ENCODE peak calls at places on chromosomes 1 and 21, in five cellular contexts. One of them, this sample, is unnamed.

GRCh38 chr1:58585591-58586151 is 8.6 kb upstream of the TACSTD2 start:
- DNase-seq in activated CD4-positive, alpha-beta T cell treated with anti-CD3 and anti-CD28 coated beads, Interleukin-2, amount 10 ng/mL, durations not matched to agents 7 days and 5 days: no peak
- DNase-seq in glomerular endothelial cell: no peak
- DNase-seq in NCI-H1436: no peak
- DNase-seq in heart left ventricle: no peak
- DNase-seq in this sample: no peak

GRCh38 chr1:70509996-70510876 is 99.2 kb downstream of the CTH start:
- DNase-seq in activated CD4-positive, alpha-beta T cell treated with anti-CD3 and anti-CD28 coated beads, Interleukin-2, amount 10 ng/mL, durations not matched to agents 7 days and 5 days: no peak
- DNase-seq in glomerular endothelial cell: peak; percentile 58
- DNase-seq in NCI-H1436: peak; percentile 69
- DNase-seq in heart left ventricle: no peak
- DNase-seq in this sample: peak; percentile 94

GRCh38 chr1:58896211-58897183 is 112.7 kb upstream of the JUN start:
- DNase-seq in activated CD4-positive, alpha-beta T cell treated with anti-CD3 and anti-CD28 coated beads, Interleukin-2, amount 10 ng/mL, durations not matched to agents 7 days and 5 days: no peak
- DNase-seq in glomerular endothelial cell: no peak
- DNase-seq in NCI-H1436: no peak
- DNase-seq in heart left ventricle: peak; percentile 84
- DNase-seq in this sample: no peak

GRCh38 chr1:176754663-176755062 is 291.7 kb downstream of the PAPPA2 start:
- DNase-seq in activated CD4-positive, alpha-beta T cell treated with anti-CD3 and anti-CD28 coated beads, Interleukin-2, amount 10 ng/mL, durations not matched to agents 7 days and 5 days: no peak
- DNase-seq in glomerular endothelial cell: no peak
- DNase-seq in NCI-H1436: no peak
- DNase-seq in heart left ventricle: no peak
- DNase-seq in this sample: no peak

GRCh38 chr1:4101434-4102150 is 201.5 kb upstream of the C1orf174 start:
- DNase-seq in activated CD4-positive, alpha-beta T cell treated with anti-CD3 and anti-CD28 coated beads, Interleukin-2, amount 10 ng/mL, durations not matched to agents 7 days and 5 days: no peak
- DNase-seq in glomerular endothelial cell: no peak
- DNase-seq in NCI-H1436: no peak
- DNase-seq in heart left ventricle: no peak
- DNase-seq in this sample: no peak

GRCh38 chr21:41632748-41633475 is 125.0 kb upstream of the TMPRSS2 start:
- DNase-seq in activated CD4-positive, alpha-beta T cell treated with anti-CD3 and anti-CD28 coated beads, Interleukin-2, amount 10 ng/mL, durations not matched to agents 7 days and 5 days: no peak
- DNase-seq in glomerular endothelial cell: no peak
- DNase-seq in NCI-H1436: no peak
- DNase-seq in heart left ventricle: no peak
- DNase-seq in this sample: no peak

GRCh38 chr21:36699546-36700294 is 805 bp downstream of the SIM2 start:
- DNase-seq in activated CD4-positive, alpha-beta T cell treated with anti-CD3 and anti-CD28 coated beads, Interleukin-2, amount 10 ng/mL, durations not matched to agents 7 days and 5 days: no peak
- DNase-seq in glomerular endothelial cell: no peak
- DNase-seq in NCI-H1436: no peak
- DNase-seq in heart left ventricle: no peak
- DNase-seq in this sample: no peak

GRCh38 chr1:28927442-28928305 is 13.3 kb downstream of the EPB41 start:
- DNase-seq in activated CD4-positive, alpha-beta T cell treated with anti-CD3 and anti-CD28 coated beads, Interleukin-2, amount 10 ng/mL, durations not matched to agents 7 days and 5 days: no peak
- DNase-seq in glomerular endothelial cell: no peak
- DNase-seq in NCI-H1436: no peak
- DNase-seq in heart left ventricle: no peak
- DNase-seq in this sample: no peak

GRCh38 chr1:175188936-175189335 is 3.6 kb downstream of the KIAA0040 start:
- DNase-seq in activated CD4-positive, alpha-beta T cell treated with anti-CD3 and anti-CD28 coated beads, Interleukin-2, amount 10 ng/mL, durations not matched to agents 7 days and 5 days: peak; percentile 68
- DNase-seq in glomerular endothelial cell: no peak
- DNase-seq in NCI-H1436: no peak
- DNase-seq in heart left ventricle: no peak
- DNase-seq in this sample: no peak

GRCh38 chr1:117654485-117655219 is 48.8 kb downstream of the TENT5C start:
- DNase-seq in activated CD4-positive, alpha-beta T cell treated with anti-CD3 and anti-CD28 coated beads, Interleukin-2, amount 10 ng/mL, durations not matched to agents 7 days and 5 days: no peak
- DNase-seq in glomerular endothelial cell: no peak
- DNase-seq in NCI-H1436: no peak
- DNase-seq in heart left ventricle: no peak
- DNase-seq in this sample: no peak

GRCh38 chr1:44161546-44161945 is 20.1 kb upstream of the KLF18 start:
- DNase-seq in activated CD4-positive, alpha-beta T cell treated with anti-CD3 and anti-CD28 coated beads, Interleukin-2, amount 10 ng/mL, durations not matched to agents 7 days and 5 days: no peak
- DNase-seq in glomerular endothelial cell: no peak
- DNase-seq in NCI-H1436: no peak
- DNase-seq in heart left ventricle: no peak
- DNase-seq in this sample: no peak

GRCh38 chr1:23977187-23977853 is 2.8 kb downstream of the SRSF10 start:
- DNase-seq in activated CD4-positive, alpha-beta T cell treated with anti-CD3 and anti-CD28 coated beads, Interleukin-2, amount 10 ng/mL, durations not matched to agents 7 days and 5 days: peak; percentile 15
- DNase-seq in glomerular endothelial cell: no peak
- DNase-seq in NCI-H1436: no peak
- DNase-seq in heart left ventricle: no peak
- DNase-seq in this sample: no peak

GRCh38 chr1:223285452-223285851 is 78.5 kb downstream of the SUSD4 start:
- DNase-seq in activated CD4-positive, alpha-beta T cell treated with anti-CD3 and anti-CD28 coated beads, Interleukin-2, amount 10 ng/mL, durations not matched to agents 7 days and 5 days: no peak
- DNase-seq in glomerular endothelial cell: no peak
- DNase-seq in NCI-H1436: no peak
- DNase-seq in heart left ventricle: no peak
- DNase-seq in this sample: no peak

GRCh38 chr1:110069302-110070281 is 880 bp downstream of the ALX3 start:
- DNase-seq in activated CD4-positive, alpha-beta T cell treated with anti-CD3 and anti-CD28 coated beads, Interleukin-2, amount 10 ng/mL, durations not matched to agents 7 days and 5 days: no peak
- DNase-seq in glomerular endothelial cell: no peak
- DNase-seq in NCI-H1436: no peak
- DNase-seq in heart left ventricle: no peak
- DNase-seq in this sample: no peak

GRCh38 chr1:180234369-180235076 is 4.5 kb downstream of the LHX4 start:
- DNase-seq in activated CD4-positive, alpha-beta T cell treated with anti-CD3 and anti-CD28 coated beads, Interleukin-2, amount 10 ng/mL, durations not matched to agents 7 days and 5 days: no peak
- DNase-seq in glomerular endothelial cell: no peak
- DNase-seq in NCI-H1436: no peak
- DNase-seq in heart left ventricle: no peak
- DNase-seq in this sample: no peak

GRCh38 chr1:100184536-100184935 is 6.5 kb upstream of the LRRC39 start:
- DNase-seq in activated CD4-positive, alpha-beta T cell treated with anti-CD3 and anti-CD28 coated beads, Interleukin-2, amount 10 ng/mL, durations not matched to agents 7 days and 5 days: no peak
- DNase-seq in glomerular endothelial cell: no peak
- DNase-seq in NCI-H1436: no peak
- DNase-seq in heart left ventricle: no peak
- DNase-seq in this sample: no peak

GRCh38 chr1:16491056-16491675 is 22.9 kb downstream of the RNU1-1 start:
- DNase-seq in activated CD4-positive, alpha-beta T cell treated with anti-CD3 and anti-CD28 coated beads, Interleukin-2, amount 10 ng/mL, durations not matched to agents 7 days and 5 days: no peak
- DNase-seq in glomerular endothelial cell: no peak
- DNase-seq in NCI-H1436: no peak
- DNase-seq in heart left ventricle: no peak
- DNase-seq in this sample: no peak

GRCh38 chr1:17314491-17314971 is 6.5 kb downstream of the PADI4 start:
- DNase-seq in activated CD4-positive, alpha-beta T cell treated with anti-CD3 and anti-CD28 coated beads, Interleukin-2, amount 10 ng/mL, durations not matched to agents 7 days and 5 days: no peak
- DNase-seq in glomerular endothelial cell: no peak
- DNase-seq in NCI-H1436: no peak
- DNase-seq in heart left ventricle: no peak
- DNase-seq in this sample: no peak

GRCh38 chr21:20997633-20998455 is at the start of gene NCAM2:
- DNase-seq in activated CD4-positive, alpha-beta T cell treated with anti-CD3 and anti-CD28 coated beads, Interleukin-2, amount 10 ng/mL, durations not matched to agents 7 days and 5 days: peak; percentile 51
- DNase-seq in glomerular endothelial cell: no peak
- DNase-seq in NCI-H1436: peak; percentile 54
- DNase-seq in heart left ventricle: peak; percentile 87
- DNase-seq in this sample: no peak

GRCh38 chr1:1599919-1600860 is at the start of gene FNDC10:
- DNase-seq in activated CD4-positive, alpha-beta T cell treated with anti-CD3 and anti-CD28 coated beads, Interleukin-2, amount 10 ng/mL, durations not matched to agents 7 days and 5 days: no peak
- DNase-seq in glomerular endothelial cell: no peak
- DNase-seq in NCI-H1436: no peak
- DNase-seq in heart left ventricle: peak; percentile 48
- DNase-seq in this sample: no peak

GRCh38 chr1:85224734-85225623 is 24.2 kb upstream of the SYDE2 start:
- DNase-seq in activated CD4-positive, alpha-beta T cell treated with anti-CD3 and anti-CD28 coated beads, Interleukin-2, amount 10 ng/mL, durations not matched to agents 7 days and 5 days: no peak
- DNase-seq in glomerular endothelial cell: no peak
- DNase-seq in NCI-H1436: no peak
- DNase-seq in heart left ventricle: no peak
- DNase-seq in this sample: no peak

GRCh38 chr1:207049974-207050391 is 1.0 kb downstream of the YOD1 start:
- DNase-seq in activated CD4-positive, alpha-beta T cell treated with anti-CD3 and anti-CD28 coated beads, Interleukin-2, amount 10 ng/mL, durations not matched to agents 7 days and 5 days: peak; percentile 72
- DNase-seq in glomerular endothelial cell: no peak
- DNase-seq in NCI-H1436: peak; percentile 42
- DNase-seq in heart left ventricle: no peak
- DNase-seq in this sample: no peak

GRCh38 chr1:234242091-234242490 is 131.2 kb upstream of the COA6 start:
- DNase-seq in activated CD4-positive, alpha-beta T cell treated with anti-CD3 and anti-CD28 coated beads, Interleukin-2, amount 10 ng/mL, durations not matched to agents 7 days and 5 days: no peak
- DNase-seq in glomerular endothelial cell: no peak
- DNase-seq in NCI-H1436: no peak
- DNase-seq in heart left ventricle: no peak
- DNase-seq in this sample: no peak

GRCh38 chr21:41580758-41581554 is 73.0 kb upstream of the TMPRSS2 start:
- DNase-seq in activated CD4-positive, alpha-beta T cell treated with anti-CD3 and anti-CD28 coated beads, Interleukin-2, amount 10 ng/mL, durations not matched to agents 7 days and 5 days: no peak
- DNase-seq in glomerular endothelial cell: no peak
- DNase-seq in NCI-H1436: no peak
- DNase-seq in heart left ventricle: no peak
- DNase-seq in this sample: no peak

GRCh38 chr1:45971922-45972321 is 160.5 kb downstream of the PIK3R3 start:
- DNase-seq in activated CD4-positive, alpha-beta T cell treated with anti-CD3 and anti-CD28 coated beads, Interleukin-2, amount 10 ng/mL, durations not matched to agents 7 days and 5 days: no peak
- DNase-seq in glomerular endothelial cell: no peak
- DNase-seq in NCI-H1436: no peak
- DNase-seq in heart left ventricle: no peak
- DNase-seq in this sample: no peak

GRCh38 chr1:20788489-20788795 is 1.3 kb upstream of the HP1BP3 start:
- DNase-seq in activated CD4-positive, alpha-beta T cell treated with anti-CD3 and anti-CD28 coated beads, Interleukin-2, amount 10 ng/mL, durations not matched to agents 7 days and 5 days: no peak
- DNase-seq in glomerular endothelial cell: no peak
- DNase-seq in NCI-H1436: no peak
- DNase-seq in heart left ventricle: no peak
- DNase-seq in this sample: no peak

GRCh38 chr1:8345621-8346415 is 27.9 kb downstream of the SLC45A1 start:
- DNase-seq in activated CD4-positive, alpha-beta T cell treated with anti-CD3 and anti-CD28 coated beads, Interleukin-2, amount 10 ng/mL, durations not matched to agents 7 days and 5 days: no peak
- DNase-seq in glomerular endothelial cell: no peak
- DNase-seq in NCI-H1436: no peak
- DNase-seq in heart left ventricle: peak; percentile 56
- DNase-seq in this sample: no peak

This sample was measured in GM04503.